ENCODE peak calls at places on chromosome 16, in six cellular contexts. U is dorsolateral prefrontal cortex, A is AG09309, T is AG10803, D is fibroblast of pulmonary artery, R is upper lobe of right lung. G is an unnamed sample.

GRCh38 chr16:70700101-70701020 is 14.5 kb upstream of the MTSS2 start:
- DNase-seq in U (peak), D (no peak), R (no peak), T (no peak), A (no peak), G (no peak)

GRCh38 chr16:85234310-85235235 is 122.3 kb upstream of the CIBAR2 start:
- DNase-seq in U (no peak), D (peak), T (peak), R (peak), A (no peak), G (peak)

GRCh38 chr16:46929378-46930332 is 43.8 kb downstream of the DNAJA2 start:
- DNase-seq in D (peak), U (peak), T (peak), R (peak), A (peak), G (peak)

GRCh38 chr16:64412578-64413280 is 709.1 kb downstream of the CDH11 start:
- DNase-seq in R (no peak), T (peak), U (no peak), D (peak), A (no peak), G (peak)

GRCh38 chr16:89046491-89046890 is 47.2 kb upstream of the ACSF3 start:
- DNase-seq in T (no peak), A (no peak), D (no peak), R (no peak), U (no peak), G (no peak)

GRCh38 chr16:27226476-27226875 is 23.1 kb downstream of the KDM8 start:
- DNase-seq in A (no peak), T (no peak), U (no peak), R (no peak), D (no peak), G (no peak)

GRCh38 chr16:22189473-22190168 is 16.5 kb upstream of the EEF2K start:
- DNase-seq in A (no peak), D (peak), T (peak), U (no peak), R (peak), G (no peak)

GRCh38 chr16:79707867-79708266 is 107.3 kb upstream of the MAF start:
- DNase-seq in D (no peak), R (no peak), U (no peak), A (no peak), T (no peak), G (no peak)

DNA sequence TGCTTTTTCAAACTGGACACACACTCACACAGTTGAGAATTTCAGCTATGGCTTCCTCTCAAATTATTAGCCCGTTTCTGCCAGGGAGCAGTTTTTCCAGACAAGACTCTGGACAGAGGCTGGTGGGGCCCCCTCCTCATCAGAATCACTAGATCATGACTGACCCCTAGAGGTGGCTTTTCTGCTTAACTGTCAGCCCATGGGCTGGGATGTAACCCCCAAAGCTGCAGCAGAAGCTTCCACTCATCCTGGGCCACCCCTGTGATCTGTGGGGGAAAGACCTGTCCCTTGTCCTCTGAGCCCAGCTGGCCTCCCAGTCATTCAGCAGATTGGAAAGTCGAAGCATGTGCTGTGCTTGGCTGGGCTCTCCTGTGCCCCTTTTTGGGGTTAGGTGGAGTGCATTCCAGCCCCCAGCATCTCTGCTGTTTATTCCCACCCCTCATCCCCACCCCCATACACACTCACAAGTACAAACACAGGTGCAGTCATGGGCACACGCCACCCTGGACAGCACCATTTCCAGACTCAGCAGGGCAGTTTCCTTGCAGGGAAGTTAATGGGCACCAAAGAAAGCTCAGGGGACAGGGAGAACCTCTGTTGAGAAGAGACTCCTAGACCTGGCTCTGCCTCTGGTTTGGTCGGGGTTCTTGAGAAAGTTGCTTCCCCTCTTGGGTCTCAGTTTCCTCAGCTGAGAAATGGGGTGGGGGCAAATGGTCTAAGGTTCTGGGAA is 77.6 kb upstream of the RBL2 start:
- DNase-seq in U (no peak), R (no peak), T (no peak), D (no peak), A (no peak), G (no peak)
- TF ChIP-seq CTCF in U (no peak), R (no peak), T (no peak), D (no peak), A (no peak), G (no peak)

GRCh38 chr16:717651-718245 is 2.8 kb downstream of the METRN start:
- DNase-seq in T (no peak), U (no peak), R (no peak), A (no peak), D (no peak), G (no peak)
- TF ChIP-seq CTCF in T (no peak), U (no peak), R (no peak), A (no peak), D (no peak), G (no peak)

GRCh38 chr16:67428146-67428731 is 2.7 kb upstream of the HSD11B2 start:
- DNase-seq in T (peak), U (peak), R (peak), A (no peak), D (peak), G (peak)
- TF ChIP-seq CTCF in T (peak), U (peak), R (peak), A (peak), D (peak), G (peak)

GRCh38 chr16:30722443-30722842 is 23.5 kb downstream of the SRCAP start:
- DNase-seq in R (no peak), D (no peak), T (no peak), U (no peak), A (no peak), G (no peak)
- TF ChIP-seq CTCF in R (peak), D (no peak), T (no peak), U (no peak), A (no peak), G (peak)